ENCODE peak calls at places on chromosome 6, in five cellular contexts. B is ACHN; S is stimulated activated CD4-positive, alpha-beta T cell treated with anti-CD3 and anti-CD28 coated beads, Interleukin-1b, Interleukin-23, amount 100 ng/mL, for 24 hours; K is Kasumi-1; Y is astrocyte of the cerebellum. H is an unnamed sample.

GRCh38 chr6:105598264-105598663 is 195.4 kb upstream of the PREP start:
- DNase-seq in K (no peak), B (no peak), Y (no peak), S (no peak), H (no peak)

GRCh38 chr6:147459772-147460171 is 48.7 kb upstream of the SAMD5 start:
- DNase-seq in B (no peak), Y (no peak), K (no peak), S (no peak), H (no peak)

GRCh38 chr6:16239090-16239797 is 857 bp downstream of the GMPR start:
- DNase-seq in S (no peak), K (peak), Y (no peak), B (peak), H (peak)

GRCh38 chr6:29702519-29703103 is 20.6 kb upstream of the HLA-F start:
- DNase-seq in B (peak), K (peak), S (peak), Y (no peak), H (peak)

GRCh38 chr6:18115356-18115755 is 7.1 kb downstream of the NHLRC1 start:
- DNase-seq in Y (no peak), S (no peak), B (no peak), K (no peak), H (no peak)

GRCh38 chr6:69732640-69733039 is 64.2 kb downstream of the LMBRD1 start:
- DNase-seq in K (peak), Y (no peak), B (peak), S (no peak), H (no peak)

GRCh38 chr6:142819603-142820335 is 125.2 kb downstream of the HIVEP2 start:
- DNase-seq in S (no peak), B (peak), Y (no peak), K (peak), H (no peak)

GRCh38 chr6:124961784-124962611 is at the start of gene RNF217:
- DNase-seq in Y (peak), B (peak), K (peak), S (no peak), H (peak)

GRCh38 chr6:113281014-113281810 is 575.9 kb upstream of the MARCKS start:
- DNase-seq in B (no peak), S (no peak), K (no peak), Y (peak), H (no peak)

GRCh38 chr6:9606435-9607134 is 808.3 kb downstream of the TFAP2A start:
- DNase-seq in K (no peak), S (no peak), Y (no peak), B (no peak), H (no peak)

GRCh38 chr6:100657678-100658330 is 193.1 kb upstream of the SIM1 start:
- DNase-seq in Y (peak), B (peak), K (peak), S (no peak), H (no peak)

GRCh38 chr6:52312461-52312860 is 27.9 kb upstream of the MCM3 start:
- DNase-seq in B (no peak), S (no peak), Y (no peak), K (no peak), H (no peak)

GRCh38 chr6:22189946-22190345 is 106.9 kb downstream of the PRL start:
- DNase-seq in B (no peak), S (no peak), K (no peak), Y (no peak), H (no peak)

GRCh38 chr6:1853761-1854160 is 244.0 kb downstream of the FOXC1 start:
- DNase-seq in K (no peak), S (no peak), Y (no peak), B (no peak), H (no peak)

GRCh38 chr6:11218827-11219826 is 13.3 kb downstream of the NEDD9 start:
- DNase-seq in S (no peak), Y (no peak), K (no peak), B (no peak), H (peak)

GRCh38 chr6:30763618-30764489 is 19.5 kb upstream of the IER3 start:
- DNase-seq in Y (peak), S (no peak), B (peak), K (peak), H (peak)

GRCh38 chr6:35776364-35777215 is at the start of gene CLPSL2:
- DNase-seq in S (no peak), B (peak), K (peak), Y (no peak), H (peak)

GRCh38 chr6:2688416-2689064 is 62.2 kb downstream of the MYLK4 start:
- DNase-seq in S (no peak), Y (peak), K (no peak), B (peak), H (no peak)

GRCh38 chr6:152267967-152268845 is 369.0 kb downstream of the SYNE1 start:
- DNase-seq in B (peak), Y (no peak), S (peak), K (peak), H (peak)

GRCh38 chr6:44431118-44431725 is 43.7 kb downstream of the CDC5L start:
- DNase-seq in B (peak), K (peak), Y (peak), S (peak), H (peak)

H was measured in thyroid gland.